ENCODE peak calls at places on chromosomes 4 and X, in six cellular contexts. T, O, Q, U, V and C are unnamed samples.

GRCh38 chrX:84415155-84415554 is 87.1 kb downstream of the HDX start:
- DNase-seq in T (no peak), O (no peak), Q (no peak), U (no peak), V (no peak), C (no peak)

GRCh38 chr4:28354874-28355273 is 1494.2 kb downstream of the STIM2 start:
- DNase-seq in T (no peak), O (no peak), Q (no peak), U (no peak), V (no peak), C (no peak)

GRCh38 chr4:107806196-107806595 is 18.5 kb upstream of the SGMS2 start:
- DNase-seq in T (no peak), O (no peak), Q (no peak), U (no peak), V (no peak), C (no peak)

GRCh38 chrX:46637937-46638336 is 64.4 kb downstream of the CHST7 start:
- DNase-seq in T (no peak), O (no peak), Q (no peak), U (no peak), V (no peak), C (no peak)

GRCh38 chr4:8117278-8117682 is 41.3 kb downstream of the ABLIM2 start:
- DNase-seq in T (peak), O (no peak), Q (peak), U (no peak), V (no peak), C (peak)

GRCh38 chr4:30866907-30867306 is 146.7 kb downstream of the PCDH7 start:
- DNase-seq in T (no peak), O (no peak), Q (peak), U (no peak), V (no peak), C (no peak)

GRCh38 chr4:83272900-83273299 is 11.7 kb downstream of the COQ2 start:
- DNase-seq in T (no peak), O (no peak), Q (no peak), U (no peak), V (no peak), C (no peak)

GRCh38 chr4:121277194-121278105 is 103.4 kb downstream of the QRFPR start:
- DNase-seq in T (no peak), O (no peak), Q (peak), U (no peak), V (no peak), C (no peak)

GRCh38 chrX:11478036-11478435 is 184.8 kb downstream of the AMELX start:
- DNase-seq in T (no peak), O (no peak), Q (peak), U (peak), V (no peak), C (no peak)

GRCh38 chrX:147635186-147635585 is 276.5 kb upstream of the FMR1 start:
- DNase-seq in T (no peak), O (no peak), Q (no peak), U (no peak), V (no peak), C (no peak)

GRCh38 chrX:134294548-134294947 is 57.6 kb downstream of the CCDC160 start:
- DNase-seq in T (no peak), O (no peak), Q (peak), U (no peak), V (no peak), C (peak)

GRCh38 chr4:53321151-53321987 is 44.5 kb downstream of the SCFD2 start:
- DNase-seq in T (no peak), O (peak), Q (peak), U (peak), V (no peak), C (no peak)

GRCh38 chr4:152709675-152710438 is 30.1 kb upstream of the TMEM154 start:
- DNase-seq in T (no peak), O (no peak), Q (peak), U (no peak), V (no peak), C (peak)

GRCh38 chrX:70046978-70047377 is 2.8 kb downstream of the AWAT2 start:
- DNase-seq in T (no peak), O (no peak), Q (peak), U (no peak), V (no peak), C (no peak)

GRCh38 chrX:17377795-17378194 is 2.8 kb downstream of the NHS start:
- DNase-seq in T (no peak), O (no peak), Q (no peak), U (no peak), V (no peak), C (no peak)

GRCh38 chr4:82005153-82005552 is 368.6 kb downstream of the HNRNPD start:
- DNase-seq in T (no peak), O (no peak), Q (peak), U (no peak), V (no peak), C (no peak)

GRCh38 chr4:37967749-37968148 is 7.6 kb downstream of the PTTG2 start:
- DNase-seq in T (no peak), O (peak), Q (peak), U (no peak), V (no peak), C (no peak)

GRCh38 chr4:174681723-174682300 is 147.2 kb downstream of the GLRA3 start:
- DNase-seq in T (no peak), O (no peak), Q (peak), U (no peak), V (no peak), C (peak)

GRCh38 chr4:3354455-3354811 is 61.6 kb downstream of the RGS12 start:
- DNase-seq in T (no peak), O (no peak), Q (no peak), U (no peak), V (no peak), C (no peak)

GRCh38 chr4:109902559-109903251 is 10.0 kb upstream of the EGF start:
- DNase-seq in T (no peak), O (no peak), Q (no peak), U (no peak), V (no peak), C (no peak)

GRCh38 chr4:38190717-38191178 is 230.6 kb downstream of the PTTG2 start:
- DNase-seq in T (no peak), O (peak), Q (peak), U (peak), V (no peak), C (peak)

GRCh38 chr4:3766791-3767561 is 791 bp downstream of the ADRA2C start:
- DNase-seq in T (no peak), O (no peak), Q (no peak), U (no peak), V (no peak), C (peak)

GRCh38 chr4:102521570-102522553 is 20.7 kb downstream of the NFKB1 start:
- DNase-seq in T (no peak), O (no peak), Q (no peak), U (no peak), V (no peak), C (no peak)

GRCh38 chrX:115428011-115428410 is 133.0 kb upstream of the PLS3 start:
- DNase-seq in T (no peak), O (no peak), Q (no peak), U (no peak), V (no peak), C (no peak)

GRCh38 chrX:136589966-136590365 is 58.0 kb downstream of the VGLL1 start:
- DNase-seq in T (no peak), O (no peak), Q (peak), U (peak), V (no peak), C (no peak)

GRCh38 chrX:21883258-21883657 is 27.5 kb downstream of the YY2 start:
- DNase-seq in T (peak), O (no peak), Q (no peak), U (no peak), V (no peak), C (no peak)

GRCh38 chr4:24856586-24856985 is 56.3 kb downstream of the CCDC149 start:
- DNase-seq in T (no peak), O (no peak), Q (no peak), U (peak), V (no peak), C (no peak)
- H3K4me3 ChIP-seq in T (no peak), O (no peak), Q (no peak), U (no peak), V (no peak), C (no peak)

GRCh38 chr4:147734496-147734895 is 2.6 kb downstream of the ARHGAP10 start:
- DNase-seq in T (no peak), O (no peak), Q (no peak), U (no peak), V (no peak), C (no peak)

GRCh38 chr4:147735413-147736301 is 3.8 kb downstream of the ARHGAP10 start:
- DNase-seq in T (no peak), O (no peak), Q (peak), U (no peak), V (no peak), C (peak)

GRCh38 chr4:147731611-147732515 is at the start of gene ARHGAP10:
- DNase-seq in T (peak), O (no peak), Q (peak), U (peak), V (peak), C (peak)

GRCh38 chr4:147732516-147733193 is 767 bp downstream of the ARHGAP10 start:
- DNase-seq in T (peak), O (no peak), Q (peak), U (no peak), V (no peak), C (peak)

DNA sequence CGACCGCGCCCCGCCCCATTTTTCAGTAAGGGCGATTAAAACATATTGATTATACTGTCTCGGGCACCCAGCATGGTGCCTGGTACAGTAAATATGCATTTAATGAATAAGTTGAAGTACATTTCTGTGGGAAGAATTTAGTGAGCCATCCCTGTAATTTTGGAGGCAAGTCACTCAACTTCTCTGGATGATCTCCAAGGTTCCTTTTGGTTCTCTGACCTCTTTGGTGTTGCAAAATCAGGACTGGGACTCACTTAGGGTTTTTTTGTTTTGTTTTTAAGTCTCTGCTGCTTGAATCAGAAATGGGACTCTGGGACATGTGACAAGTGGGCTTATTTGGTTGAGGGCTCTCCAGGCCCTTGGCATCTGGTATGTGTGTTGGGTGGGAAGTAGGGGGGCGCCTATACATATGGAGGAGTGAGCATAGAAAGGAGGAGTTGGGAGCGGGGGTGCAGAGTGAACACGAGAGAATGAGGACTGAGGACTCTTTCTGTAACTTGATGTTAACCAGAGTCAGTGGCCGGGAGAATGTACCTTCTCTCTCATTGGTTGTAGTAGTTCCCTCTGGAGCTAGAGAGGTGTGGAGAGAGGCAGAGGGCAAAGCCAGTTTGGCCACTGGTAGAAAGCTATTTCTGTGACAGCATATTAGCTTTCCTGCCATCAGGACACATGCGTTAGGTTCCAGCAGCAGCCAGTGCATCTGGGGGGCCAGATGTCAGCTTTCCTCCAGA is 1.9 kb downstream of the ARHGAP10 start:
- DNase-seq in T (peak), O (no peak), Q (peak), U (no peak), V (no peak), C (peak)
- H3K4me3 ChIP-seq in T (no peak), O (peak), Q (peak), U (peak), V (peak), C (peak)

DNA sequence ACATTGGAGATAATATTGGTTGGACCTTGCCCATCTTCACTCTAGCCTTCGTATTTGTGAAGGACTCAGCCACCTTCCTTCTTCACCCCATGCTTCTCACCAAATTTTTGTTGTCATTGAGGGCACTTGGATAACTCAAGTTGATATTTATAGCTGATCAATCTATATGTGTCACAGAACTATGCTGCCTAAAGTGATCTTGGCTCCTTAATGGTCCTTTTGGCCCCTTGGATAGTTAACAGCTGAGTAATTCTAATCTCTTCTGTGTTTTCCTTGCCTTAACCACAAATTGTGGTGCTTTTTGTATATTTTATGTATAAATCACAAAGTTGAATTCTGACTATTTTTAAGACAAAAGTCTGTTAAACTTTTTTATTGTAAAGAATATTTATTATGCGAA is 6.6 kb downstream of the SPRY1 start:
- DNase-seq in T (no peak), O (no peak), Q (no peak), U (no peak), V (no peak), C (no peak)
- H3K4me3 ChIP-seq in T (no peak), O (no peak), Q (peak), U (no peak), V (no peak), C (no peak)

GRCh38 chr4:184825394-184826314 is at the start of gene ACSL1:
- DNase-seq in T (peak), O (no peak), Q (peak), U (no peak), V (peak), C (peak)
- H3K4me3 ChIP-seq in T (peak), O (peak), Q (peak), U (peak), V (peak), C (peak)

GRCh38 chr4:85825937-85826678 is 351.2 kb downstream of the ARHGAP24 start:
- DNase-seq in T (peak), O (no peak), Q (peak), U (no peak), V (no peak), C (peak)
- H3K4me3 ChIP-seq in T (no peak), O (no peak), Q (no peak), U (no peak), V (no peak), C (no peak)

GRCh38 chr4:11805837-11806236 is 377.1 kb upstream of the HS3ST1 start:
- DNase-seq in T (no peak), O (no peak), Q (peak), U (no peak), V (no peak), C (peak)
- H3K4me3 ChIP-seq in T (no peak), O (no peak), Q (no peak), U (no peak), V (no peak), C (no peak)